ENCODE peak calls at places on chromosomes 6 and 20, in four cellular contexts. V is fibroblast of mammary gland, F is endodermal cell, C is astrocyte. Q is an unnamed sample.
A peak's percentile ranks its signal among the peaks of the same experiment; 100 is the strongest.

GRCh38 chr6:27986928-27987725 is 30.1 kb downstream of the OR2B6 start:
- DNase-seq in C (peak; percentile 20), F (no peak), V (no peak), Q (no peak)

GRCh38 chr6:166779381-166779780 is 152.3 kb upstream of the RPS6KA2 start:
- DNase-seq in F (no peak), V (no peak), C (no peak), Q (no peak)

GRCh38 chr20:62980970-62981369 is 25.8 kb downstream of the BHLHE23 start:
- DNase-seq in C (no peak), F (no peak), V (peak; percentile 8), Q (no peak)

GRCh38 chr20:57786304-57786942 is 76.6 kb upstream of the PMEPA1 start:
- DNase-seq in V (no peak), F (peak; percentile 31), C (no peak), Q (no peak)

GRCh38 chr6:131001113-131001776 is 61.8 kb downstream of the EPB41L2 start:
- DNase-seq in V (no peak), C (no peak), F (no peak), Q (no peak)

GRCh38 chr6:84546427-84546914 is 217.9 kb downstream of the TBX18 start:
- DNase-seq in C (peak; percentile 50), F (no peak), V (peak; percentile 85), Q (peak; percentile 5)

GRCh38 chr6:139979021-139979721 is 604.7 kb upstream of the CITED2 start:
- DNase-seq in F (no peak), C (no peak), V (no peak), Q (no peak)

GRCh38 chr6:24064832-24065231 is 61.2 kb upstream of the NRSN1 start:
- DNase-seq in V (peak; percentile 43), F (no peak), C (no peak), Q (no peak)

DNA sequence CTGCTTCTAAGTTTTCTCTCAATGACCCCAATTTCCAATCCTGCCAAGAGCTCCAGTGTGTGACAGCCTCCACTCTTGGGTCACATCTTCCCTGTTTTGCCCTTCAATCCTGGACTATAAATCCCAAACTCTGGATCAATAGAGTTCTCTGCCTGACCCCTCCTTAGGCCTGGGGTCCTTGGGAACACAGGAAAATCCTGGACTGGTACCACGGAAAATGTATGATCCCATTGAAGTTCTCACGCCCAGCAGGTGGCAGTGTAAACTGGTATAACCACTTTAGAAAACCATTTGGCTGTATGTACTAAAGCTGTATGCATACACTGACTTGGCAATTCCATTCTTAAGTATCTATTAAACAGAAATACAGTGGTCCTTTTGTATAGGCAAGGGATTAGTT is 98.0 kb downstream of the SNAP25 start:
- DNase-seq in C (no peak), V (no peak), F (no peak), Q (peak; percentile 3)
- TF ChIP-seq CTCF in C (no peak), V (peak; percentile 19), F (no peak), Q (no peak)

DNA sequence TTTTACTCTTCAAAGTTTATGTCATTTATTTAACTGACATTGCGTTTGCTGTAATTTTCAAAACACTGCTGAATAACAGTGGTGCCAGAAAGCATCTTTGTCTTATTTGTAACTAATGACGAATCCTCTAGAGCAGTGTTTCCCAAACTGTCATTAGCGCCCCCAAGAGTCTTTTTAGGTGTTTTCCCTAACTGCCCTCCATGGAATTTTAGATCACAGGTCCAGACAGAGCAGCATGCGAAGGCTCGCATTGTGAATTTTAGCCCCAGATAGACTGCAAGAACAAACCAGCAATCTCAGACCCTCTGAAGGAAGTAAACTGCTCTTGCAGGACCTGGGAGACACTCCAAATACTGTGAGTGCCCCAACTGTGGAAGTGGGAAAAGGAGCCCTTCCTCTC is 2.3 kb upstream of the HUS1B start:
- DNase-seq in V (no peak), C (no peak), F (peak; percentile 62), Q (no peak)
- TF ChIP-seq CTCF in V (no peak), C (no peak), F (peak; percentile 51), Q (no peak)

DNA sequence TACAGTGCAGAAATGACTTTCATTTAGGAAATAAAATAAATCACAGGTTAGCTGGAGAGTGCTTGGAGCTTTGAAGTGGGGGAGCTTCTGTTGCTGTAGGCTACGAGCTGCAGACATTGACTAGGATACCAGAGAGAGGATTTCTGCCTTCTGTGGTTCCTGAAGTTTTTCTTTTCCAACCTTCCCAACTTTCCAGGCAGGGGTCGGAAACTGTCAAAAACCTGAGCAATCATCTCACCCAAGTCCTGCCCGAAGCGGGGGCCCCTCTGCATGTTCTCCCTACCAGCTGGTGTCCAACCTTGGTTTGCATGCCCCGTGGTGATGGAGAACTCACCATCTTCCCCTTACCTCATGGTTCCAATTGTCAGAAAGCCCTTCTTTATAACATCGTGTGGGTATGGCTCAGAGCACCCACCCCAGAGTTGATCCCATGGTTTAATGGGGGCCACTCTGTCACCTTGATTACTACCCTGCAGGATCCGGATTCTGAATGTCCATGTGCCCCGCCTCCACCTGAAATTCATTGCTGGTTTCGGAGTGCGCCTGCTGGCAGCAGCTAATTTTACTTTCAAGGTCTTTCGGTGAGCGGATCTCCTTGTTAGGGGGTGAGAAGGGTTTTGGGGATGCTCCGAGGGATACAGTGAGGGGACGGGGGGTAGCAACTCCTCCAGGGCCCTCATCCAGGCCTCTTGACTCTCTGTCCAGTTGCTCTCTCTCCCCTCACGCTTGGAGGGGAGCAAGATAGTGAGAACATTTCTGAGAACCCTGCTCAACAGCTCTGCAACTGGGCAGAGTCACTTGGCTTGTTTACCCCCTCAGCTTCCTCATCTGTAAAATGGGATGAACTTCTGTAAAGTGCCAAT is 5.1 kb downstream of the BPIFB2 start:
- DNase-seq in V (no peak), C (no peak), F (no peak), Q (no peak)
- TF ChIP-seq CTCF in V (no peak), C (no peak), F (no peak), Q (no peak)

DNA sequence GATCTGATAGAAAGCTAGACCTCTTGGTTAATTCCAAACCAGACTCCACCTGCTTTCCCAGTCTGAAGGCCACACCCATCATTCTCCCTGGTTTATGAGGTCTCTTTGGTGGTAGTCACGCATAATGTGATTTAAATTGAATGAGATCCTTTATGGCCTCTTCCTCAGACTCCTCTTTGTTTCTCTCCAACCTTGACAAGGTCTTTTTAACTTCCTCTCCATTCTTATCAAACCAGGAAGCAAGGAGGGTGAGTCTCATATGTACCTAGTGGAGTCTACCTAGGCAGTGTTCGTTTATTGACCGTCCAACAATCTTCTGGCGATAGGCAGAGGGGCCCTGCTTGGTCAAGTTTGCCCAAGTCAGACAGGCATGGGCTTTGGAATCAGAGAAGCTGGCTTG is 184.2 kb upstream of the LAMP5 start:
- DNase-seq in C (no peak), F (no peak), V (no peak), Q (peak; percentile 25)
- TF ChIP-seq CTCF in C (no peak), F (no peak), V (no peak), Q (no peak)

GRCh38 chr6:32152414-32153251 is 894 bp upstream of the PRRT1 start:
- DNase-seq in C (peak; percentile 13), F (peak; percentile 69), V (peak; percentile 46), Q (no peak)

GRCh38 chr6:32156891-32157290 is 3.0 kb downstream of the PPT2 start:
- DNase-seq in F (no peak), V (no peak), C (no peak), Q (no peak)

GRCh38 chr6:32153252-32153834 is 598 bp upstream of the PPT2 start:
- DNase-seq in C (peak; percentile 33), F (peak; percentile 90), V (peak; percentile 38), Q (no peak)

GRCh38 chr6:32153835-32154513 is at the start of gene PPT2:
- DNase-seq in V (peak; percentile 93), F (peak; percentile 95), C (peak; percentile 87), Q (peak; percentile 87)

DNA sequence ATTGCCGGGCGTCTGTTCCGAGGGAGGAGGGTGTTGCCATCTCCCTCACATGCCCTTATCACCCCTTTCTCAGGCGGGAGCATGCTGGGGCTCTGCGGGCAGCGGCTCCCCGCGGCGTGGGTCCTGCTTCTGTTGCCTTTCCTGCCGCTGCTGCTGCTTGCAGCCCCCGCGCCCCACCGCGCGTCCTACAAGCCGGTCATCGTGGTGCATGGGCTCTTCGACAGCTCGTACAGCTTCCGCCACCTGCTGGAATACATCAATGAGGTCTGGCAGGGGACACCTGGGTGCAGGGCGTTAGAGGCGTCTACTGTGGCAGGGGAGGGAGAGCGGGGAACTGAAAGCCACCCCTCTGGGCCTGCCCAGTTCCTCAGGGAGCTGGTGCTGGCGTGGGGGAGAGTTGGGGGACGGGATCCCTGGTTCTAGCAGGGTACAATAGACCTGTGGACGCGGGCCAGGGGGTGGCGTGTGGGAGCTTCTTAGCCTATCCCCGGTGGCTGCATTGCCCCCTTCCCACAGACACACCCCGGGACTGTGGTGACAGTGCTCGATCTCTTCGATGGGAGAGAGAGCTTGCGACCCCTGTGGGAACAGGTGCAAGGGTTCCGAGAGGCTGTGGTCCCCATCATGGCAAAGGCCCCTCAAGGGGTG is 697 bp downstream of the PPT2 start:
- DNase-seq in F (peak; percentile 91), C (peak; percentile 48), V (peak; percentile 56), Q (peak; percentile 88)
- TF ChIP-seq CTCF in F (peak; percentile 77), C (peak; percentile 21), V (peak; percentile 33), Q (peak; percentile 80)

GRCh38 chr20:64232794-64233193 is 22.8 kb upstream of the PCMTD2 start:
- DNase-seq in F (no peak), V (no peak), C (no peak), Q (no peak)
- TF ChIP-seq CTCF in F (no peak), V (no peak), C (no peak), Q (no peak)

GRCh38 chr20:64082821-64083379 is 1.3 kb downstream of the LKAAEAR1 start:
- DNase-seq in F (no peak), V (no peak), C (no peak), Q (no peak)
- TF ChIP-seq CTCF in F (no peak), V (no peak), C (no peak), Q (no peak)

GRCh38 chr6:138800377-138801150 is 4.7 kb downstream of the ECT2L start:
- DNase-seq in C (no peak), F (peak; percentile 78), V (peak; percentile 37), Q (no peak)
- TF ChIP-seq CTCF in C (no peak), F (peak; percentile 67), V (peak; percentile 35), Q (no peak)

GRCh38 chr6:104936766-104937535 is 20.0 kb upstream of the LIN28B start:
- DNase-seq in F (no peak), V (no peak), C (no peak), Q (no peak)

GRCh38 chr6:104940238-104940880 is 16.5 kb upstream of the LIN28B start:
- DNase-seq in C (no peak), V (no peak), F (peak; percentile 94), Q (no peak)

GRCh38 chr6:104943781-104944180 is 13.1 kb upstream of the LIN28B start:
- DNase-seq in V (peak; percentile 18), C (no peak), F (no peak), Q (no peak)

GRCh38 chr6:104941694-104942177 is 15.2 kb upstream of the LIN28B start:
- DNase-seq in F (no peak), C (no peak), V (no peak), Q (no peak)

DNA sequence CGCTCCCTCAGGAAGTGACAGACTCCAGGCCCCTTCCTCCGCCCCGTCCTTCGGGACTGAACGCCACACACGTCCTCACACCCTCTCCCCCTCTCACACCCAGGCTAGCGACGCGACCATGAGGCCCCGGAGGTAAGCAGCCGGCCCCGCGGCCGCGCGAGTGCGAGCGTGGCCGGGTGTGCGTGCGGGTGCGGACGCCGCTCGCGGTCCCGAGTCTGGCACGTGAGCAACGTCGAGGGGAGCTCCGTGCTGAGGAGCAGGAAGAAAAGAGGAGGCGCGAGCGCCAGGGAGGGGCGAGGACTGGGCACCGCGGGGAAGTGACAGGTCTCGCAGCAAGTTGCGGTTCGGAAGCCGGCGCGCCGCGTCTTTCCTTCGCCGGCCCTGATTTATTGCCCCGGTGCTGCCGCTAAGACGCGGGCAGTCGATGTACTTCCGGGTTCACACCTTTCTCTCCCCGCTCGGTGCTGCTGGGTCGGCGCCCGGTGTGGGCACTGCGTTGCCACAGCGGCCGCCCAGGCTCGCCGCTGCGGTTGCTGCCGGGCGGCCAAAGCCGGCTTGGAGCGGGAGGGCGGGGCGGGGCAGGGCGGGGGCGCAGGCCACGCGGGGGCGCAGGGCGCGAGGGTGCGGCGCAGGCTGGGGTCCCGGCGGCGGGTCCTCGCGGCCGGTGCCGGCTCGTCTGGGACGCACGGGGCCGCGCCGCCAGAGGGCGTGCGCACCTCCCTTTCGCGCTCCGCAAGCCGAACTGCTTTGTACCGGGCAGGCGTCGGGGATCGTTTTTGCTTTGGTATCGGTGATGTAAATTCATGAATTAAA is 15.8 kb upstream of the LIN28B start:
- DNase-seq in V (peak; percentile 26), F (peak; percentile 92), C (peak; percentile 10), Q (peak; percentile 64)
- TF ChIP-seq CTCF in V (peak; percentile 35), F (peak; percentile 89), C (peak; percentile 32), Q (peak; percentile 50)

Q was measured in Calu3.